ENCODE peak calls at places on chromosome 7, in four cellular contexts. N is HepG2, D is GM12878, V is WTC11. M is an unnamed sample.

GRCh38 chr7:25964483-25964961 is 187.5 kb upstream of the NFE2L3 start:
- DNase-seq in D (peak), N (no peak), V (no peak), M (no peak)

GRCh38 chr7:92614586-92615237 is 24.5 kb upstream of the FAM133B start:
- DNase-seq in N (no peak), D (no peak), V (no peak), M (no peak)

GRCh38 chr7:132557489-132558044 is 18.7 kb downstream of the PLXNA4 start:
- DNase-seq in D (no peak), N (no peak), V (no peak), M (no peak)

GRCh38 chr7:127667751-127668530 is 15.9 kb downstream of the SND1 start:
- DNase-seq in V (no peak), N (no peak), D (no peak), M (no peak)

GRCh38 chr7:72465521-72465920 is 53.4 kb upstream of the CALN1 start:
- DNase-seq in V (no peak), N (no peak), D (no peak), M (no peak)

GRCh38 chr7:102892631-102893278 is 20.0 kb upstream of the LRRC17 start:
- DNase-seq in N (no peak), V (no peak), D (no peak), M (no peak)

GRCh38 chr7:121504478-121504877 is 108.4 kb upstream of the FAM3C start:
- DNase-seq in D (no peak), V (no peak), N (no peak), M (no peak)

GRCh38 chr7:149256568-149256967 is 5.4 kb upstream of the ZNF783 start:
- DNase-seq in N (no peak), D (no peak), V (no peak), M (no peak)

GRCh38 chr7:150973571-150974451 is 4.3 kb downstream of the KCNH2 start:
- DNase-seq in N (no peak), V (peak), D (no peak), M (no peak)

DNA sequence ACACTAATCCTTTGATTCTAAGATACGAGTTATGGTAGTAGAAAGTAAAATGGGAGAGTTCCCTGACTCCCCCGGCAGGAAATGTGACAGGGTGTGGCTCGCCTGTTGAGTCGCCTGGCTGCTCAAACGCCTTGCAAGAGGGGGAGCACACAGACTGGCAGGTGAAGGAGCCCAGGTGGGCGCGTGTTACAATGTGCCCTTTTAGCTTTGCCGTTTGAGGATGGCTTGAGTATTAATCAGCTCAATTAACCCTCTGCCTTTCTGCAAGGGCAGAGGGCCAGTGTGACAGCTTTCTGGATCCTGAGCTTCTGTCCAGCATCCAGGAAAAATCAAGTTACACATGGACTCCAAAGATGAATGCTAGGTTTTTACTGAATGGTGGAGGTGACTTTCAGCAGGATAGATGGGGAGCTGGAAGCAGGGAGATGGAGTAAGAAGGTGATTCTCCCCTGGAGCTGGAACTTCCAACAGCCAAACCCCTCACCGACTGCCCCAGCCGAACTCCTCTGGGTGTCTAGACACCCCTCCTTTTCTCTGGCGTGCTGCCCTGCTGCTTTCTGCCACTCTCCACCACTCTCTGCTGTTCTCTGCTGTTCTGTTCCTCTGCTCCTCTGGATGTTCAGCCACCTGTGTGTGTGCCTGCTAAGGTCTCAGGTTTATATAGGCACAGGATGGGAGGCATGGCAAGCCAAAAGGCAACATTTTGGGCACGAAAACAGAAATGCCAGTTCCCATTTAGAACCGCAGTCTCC is 548.8 kb upstream of the KCND2 start:
- DNase-seq in N (no peak), D (no peak), V (no peak), M (no peak)
- TF ChIP-seq ESRRA in N (no peak), D (no peak), V (no peak), M (no peak)

GRCh38 chr7:29145553-29146081 is 720 bp downstream of the CPVL start:
- DNase-seq in V (no peak), N (no peak), D (no peak), M (no peak)

GRCh38 chr7:29143698-29144203 is 2.6 kb downstream of the CPVL start:
- DNase-seq in D (no peak), N (peak), V (no peak), M (no peak)

GRCh38 chr7:29146082-29146706 is at the start of gene CPVL:
- DNase-seq in D (no peak), V (peak), N (peak), M (no peak)

GRCh38 chr7:29146888-29147609 is 712 bp upstream of the CPVL start:
- DNase-seq in D (no peak), N (peak), V (no peak), M (no peak)

GRCh38 chr7:29147821-29148220 is 1.5 kb upstream of the CPVL start:
- DNase-seq in V (no peak), N (no peak), D (no peak), M (no peak)
- TF ChIP-seq ATF2 in V (no peak), N (no peak), D (no peak), M (no peak)

DNA sequence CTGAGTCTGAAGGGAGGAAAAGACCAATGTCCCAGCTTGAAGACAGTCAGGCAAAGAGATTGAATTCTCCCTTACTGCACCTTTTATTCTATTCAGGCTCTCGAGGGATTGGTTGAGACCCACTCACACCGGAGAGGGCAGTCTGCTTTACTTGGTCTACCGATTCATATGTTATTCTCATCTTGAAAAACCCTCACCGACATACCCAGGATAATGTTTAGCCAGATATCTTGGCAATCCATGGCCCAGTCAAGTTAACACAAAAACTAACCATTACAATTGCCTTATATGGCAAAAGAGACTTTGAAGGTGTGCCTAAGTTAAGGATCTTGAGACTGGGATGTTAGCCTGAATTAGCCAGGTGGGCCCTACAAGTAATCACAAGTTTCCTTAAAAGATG is 53.8 kb upstream of the BET1 start:
- DNase-seq in D (no peak), N (no peak), V (no peak), M (no peak)
- TF ChIP-seq ESRRA in D (no peak), N (no peak), V (no peak), M (no peak)

DNA sequence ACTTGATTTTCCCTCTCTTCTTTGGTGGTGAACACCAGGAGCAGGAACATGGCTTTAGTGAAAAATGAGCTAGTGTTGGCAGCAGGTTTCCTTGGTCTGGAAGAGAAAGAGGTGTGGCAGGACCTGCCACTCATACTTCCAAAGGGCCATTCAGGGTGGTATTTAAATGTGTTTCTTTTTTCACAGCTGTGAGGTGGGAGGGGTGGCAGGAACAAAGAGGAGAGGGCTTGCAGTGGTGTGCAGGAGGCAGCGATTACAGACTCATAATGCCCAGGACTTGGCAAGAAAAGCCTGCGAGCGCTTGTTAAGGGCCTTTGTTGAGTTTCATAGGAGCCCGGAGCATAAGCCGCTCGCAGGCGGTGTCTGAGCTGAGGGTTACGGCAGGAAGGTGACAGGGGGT is 36.8 kb downstream of the WIPF3 start:
- DNase-seq in D (no peak), V (no peak), N (no peak), M (no peak)
- TF ChIP-seq ATF2 in D (no peak), V (no peak), N (no peak), M (no peak)

DNA sequence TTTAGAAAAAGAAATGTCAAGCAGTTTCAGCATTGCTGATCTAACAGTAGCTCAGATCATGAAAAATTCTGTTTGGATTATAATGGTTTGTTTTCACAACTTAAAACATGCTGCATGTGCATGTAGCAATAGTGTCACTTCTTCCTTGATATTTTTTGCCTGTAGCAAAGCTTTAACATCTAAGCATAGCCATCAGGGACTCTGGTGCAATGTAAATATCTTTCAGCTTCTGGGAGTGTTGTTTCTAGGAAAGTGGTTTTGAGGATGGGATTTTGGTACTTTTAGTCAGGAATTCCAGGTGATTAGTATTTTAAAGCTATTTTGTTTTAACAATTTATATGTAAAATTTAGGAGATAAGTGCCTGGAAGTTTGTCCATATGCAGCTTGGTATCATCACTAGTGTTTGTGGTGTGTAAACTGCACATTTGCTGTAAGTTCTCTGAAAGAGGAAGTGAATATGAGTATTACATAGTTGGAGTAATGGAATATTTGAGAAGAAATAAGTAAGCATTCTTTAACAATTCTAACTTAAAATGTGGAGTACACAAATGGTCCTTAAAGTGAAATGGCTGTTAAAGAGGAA is 1.9 kb downstream of the RSBN1L start:
- DNase-seq in N (no peak), V (no peak), D (no peak), M (no peak)
- TF ChIP-seq ESRRA in N (no peak), V (no peak), D (no peak), M (no peak)

GRCh38 chr7:33643497-33643896 is 261.8 kb upstream of the BMPER start:
- DNase-seq in D (no peak), V (no peak), N (no peak), M (no peak)

GRCh38 chr7:33636359-33636758 is 269.0 kb upstream of the BMPER start:
- DNase-seq in D (no peak), N (no peak), V (no peak), M (no peak)

GRCh38 chr7:33642312-33642711 is 263.0 kb upstream of the BMPER start:
- DNase-seq in D (no peak), V (no peak), N (no peak), M (no peak)

GRCh38 chr7:33640732-33641131 is 264.6 kb upstream of the BMPER start:
- DNase-seq in N (no peak), V (no peak), D (no peak), M (no peak)

DNA sequence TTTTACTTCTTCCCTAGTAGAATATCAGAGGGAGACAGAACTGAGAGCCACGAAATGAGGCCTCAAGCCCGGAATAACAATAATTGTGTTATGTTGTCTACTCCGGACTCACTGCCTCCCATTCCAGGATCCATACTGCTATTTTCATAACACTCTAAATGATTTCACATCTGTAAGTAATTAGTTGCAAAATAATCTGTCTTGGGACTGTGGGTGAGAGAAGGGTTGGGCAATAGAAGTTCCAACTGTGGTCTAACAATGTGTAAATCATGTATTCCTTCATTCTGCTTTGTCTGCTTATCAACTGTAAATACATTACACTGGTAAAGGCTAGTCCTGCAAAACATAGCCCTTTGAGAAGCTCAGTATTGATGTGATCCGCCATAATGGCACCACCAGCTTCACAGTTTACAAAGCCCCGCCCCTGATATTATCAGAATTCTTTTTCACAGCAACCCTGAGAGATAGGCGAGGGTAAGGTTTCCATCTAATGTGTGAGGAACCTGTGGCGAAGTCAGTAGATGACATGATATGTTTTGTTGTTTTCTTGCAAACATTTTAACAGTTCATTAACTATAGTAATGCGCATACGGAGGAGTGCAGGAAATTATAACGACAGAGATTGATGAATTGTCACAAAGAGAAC is 265.7 kb upstream of the BMPER start:
- DNase-seq in V (no peak), N (no peak), D (no peak), M (no peak)
- TF ChIP-seq ATF2 in V (no peak), N (no peak), D (no peak), M (no peak)

GRCh38 chr7:100102950-100103840 is 1.8 kb downstream of the AP4M1 start:
- DNase-seq in N (no peak), D (no peak), V (no peak), M (peak)

GRCh38 chr7:100107125-100107737 is 5.8 kb downstream of the AP4M1 start:
- DNase-seq in D (no peak), N (no peak), V (no peak), M (peak)

GRCh38 chr7:100107890-100108289 is 6.4 kb downstream of the AP4M1 start:
- DNase-seq in N (no peak), D (no peak), V (no peak), M (no peak)

GRCh38 chr7:100106633-100107032 is 5.2 kb downstream of the AP4M1 start:
- DNase-seq in V (no peak), D (no peak), N (no peak), M (peak)

GRCh38 chr7:100105534-100105933 is 4.1 kb downstream of the AP4M1 start:
- DNase-seq in N (no peak), V (no peak), D (no peak), M (no peak)
- TF ChIP-seq ESRRA in N (no peak), V (no peak), D (no peak), M (no peak)

M was measured in K562.